ENCODE peak calls at places on chromosomes 12 and 14, in four cellular contexts. H is dorsolateral prefrontal cortex, O is mucosa of descending colon, Y is fibroblast of lung. L is an unnamed sample.

GRCh38 chr14:38261620-38262019 is 5.7 kb upstream of the CLEC14A start:
- DNase-seq in H (no peak), Y (peak), O (no peak), L (no peak)

GRCh38 chr14:77195766-77196165 is 14.2 kb downstream of the TMEM63C start:
- DNase-seq in H (no peak), Y (no peak), O (no peak), L (no peak)

GRCh38 chr12:16555630-16556029 is 50.3 kb downstream of the LMO3 start:
- DNase-seq in O (no peak), H (no peak), Y (peak), L (no peak)

GRCh38 chr14:49879683-49880204 is 13.1 kb upstream of the ARF6 start:
- DNase-seq in Y (peak), O (peak), H (no peak), L (no peak)

GRCh38 chr12:14771651-14772137 is 31.6 kb downstream of the WBP11 start:
- DNase-seq in O (no peak), H (no peak), Y (no peak), L (no peak)

GRCh38 chr12:119615518-119616475 is 22.2 kb downstream of the TMEM233 start:
- DNase-seq in H (no peak), O (no peak), Y (no peak), L (no peak)

GRCh38 chr12:108117163-108117849 is 11.8 kb upstream of the WSCD2 start:
- DNase-seq in Y (no peak), O (no peak), H (no peak), L (no peak)

GRCh38 chr14:33707751-33708150 is 243.1 kb downstream of the EGLN3 start:
- DNase-seq in Y (no peak), H (no peak), O (no peak), L (no peak)

GRCh38 chr12:132554857-132555630 is 55.3 kb downstream of the LRCOL1 start:
- DNase-seq in Y (no peak), O (peak), H (no peak), L (no peak)

GRCh38 chr12:55666508-55666907 is 29.8 kb downstream of the OR10P1 start:
- DNase-seq in H (no peak), O (no peak), Y (no peak), L (no peak)

GRCh38 chr14:58922211-58922940 is 266.1 kb upstream of the DAAM1 start:
- DNase-seq in Y (no peak), H (no peak), O (no peak), L (no peak)

GRCh38 chr12:65074932-65075331 is 46.2 kb downstream of the WIF1 start:
- DNase-seq in O (no peak), Y (no peak), H (no peak), L (no peak)

GRCh38 chr12:26488339-26488738 is 293.0 kb downstream of the SSPN start:
- DNase-seq in O (no peak), H (no peak), Y (no peak), L (no peak)

GRCh38 chr12:79020106-79020505 is 155.5 kb downstream of the SYT1 start:
- DNase-seq in H (no peak), O (no peak), Y (peak), L (no peak)

GRCh38 chr12:65495233-65495632 is 216.8 kb downstream of the MSRB3 start:
- DNase-seq in H (no peak), O (no peak), Y (peak), L (no peak)

GRCh38 chr12:96211989-96212388 is 17.8 kb downstream of the ELK3 start:
- DNase-seq in Y (no peak), O (no peak), H (no peak), L (no peak)

GRCh38 chr14:93199031-93199430 is 7.8 kb downstream of the GON7 start:
- DNase-seq in H (no peak), O (no peak), Y (no peak), L (no peak)

GRCh38 chr12:13173012-13173441 is 23.5 kb upstream of the EMP1 start:
- DNase-seq in Y (peak), H (no peak), O (no peak), L (no peak)

GRCh38 chr12:65821336-65821735 is 2.9 kb upstream of the HMGA2 start:
- DNase-seq in O (no peak), Y (no peak), H (no peak), L (no peak)

GRCh38 chr14:103385994-103386491 is 828 bp downstream of the MARK3 start:
- DNase-seq in Y (no peak), H (peak), O (peak), L (peak)

GRCh38 chr12:20549115-20549719 is 145.9 kb upstream of the SLCO1C1 start:
- DNase-seq in Y (peak), H (no peak), O (peak), L (no peak)

GRCh38 chr12:67764946-67765619 is 116.5 kb downstream of the DYRK2 start:
- DNase-seq in O (no peak), H (no peak), Y (no peak), L (no peak)

GRCh38 chr14:97036096-97036852 is 239.1 kb downstream of the VRK1 start:
- DNase-seq in H (no peak), O (no peak), Y (no peak), L (no peak)

GRCh38 chr14:54025661-54026060 is 69.0 kb upstream of the BMP4 start:
- DNase-seq in O (peak), Y (peak), H (no peak), L (no peak)

GRCh38 chr14:21203470-21204166 is 47.8 kb upstream of the OR5AU1 start:
- DNase-seq in Y (no peak), H (no peak), O (no peak), L (no peak)

GRCh38 chr12:109463776-109464175 is 13.3 kb downstream of the KCTD10 start:
- DNase-seq in O (no peak), H (no peak), Y (no peak), L (no peak)

GRCh38 chr12:32201996-32202395 is 95.3 kb downstream of the BICD1 start:
- DNase-seq in O (peak), H (peak), Y (no peak), L (no peak)

GRCh38 chr14:52789118-52789517 is 2.3 kb downstream of the GNPNAT1 start:
- DNase-seq in Y (no peak), H (no peak), O (no peak), L (no peak)

GRCh38 chr12:57888407-57889157 is 42.1 kb upstream of the CTDSP2 start:
- DNase-seq in O (peak), H (peak), Y (peak), L (no peak)

GRCh38 chr14:79395061-79395460 is 816.2 kb downstream of the DIO2 start:
- DNase-seq in Y (peak), H (no peak), O (no peak), L (no peak)

GRCh38 chr12:16668198-16668597 is 62.2 kb upstream of the LMO3 start:
- DNase-seq in O (no peak), Y (no peak), H (no peak), L (no peak)

GRCh38 chr14:34810028-34810427 is 65.1 kb downstream of the BAZ1A start:
- DNase-seq in Y (no peak), H (no peak), O (no peak), L (no peak)

GRCh38 chr12:124750149-124750656 is 113.5 kb downstream of the SCARB1 start:
- DNase-seq in H (no peak), O (no peak), Y (no peak), L (no peak)

GRCh38 chr14:66046035-66046434 is 440.1 kb upstream of the CCDC196 start:
- DNase-seq in H (no peak), Y (no peak), O (no peak), L (no peak)

GRCh38 chr12:69211172-69211571 is 28.2 kb upstream of the CPSF6 start:
- DNase-seq in Y (no peak), O (no peak), H (no peak), L (no peak)

GRCh38 chr12:124032265-124032886 is 59.4 kb downstream of the ZNF664 start:
- DNase-seq in H (no peak), Y (peak), O (peak), L (no peak)

GRCh38 chr14:90697577-90698206 is 118.5 kb downstream of the TTC7B start:
- DNase-seq in O (peak), Y (peak), H (peak), L (peak)

GRCh38 chr12:120625557-120626419 is 14.6 kb upstream of the CABP1 start:
- DNase-seq in Y (no peak), O (peak), H (no peak), L (no peak)
- TF ChIP-seq CTCF in Y (peak), O (no peak), H (no peak), L (no peak)

GRCh38 chr14:95993768-95994592 is 45.2 kb upstream of the C14orf132 start:
- DNase-seq in Y (peak), O (peak), H (no peak), L (peak)
- TF ChIP-seq CTCF in Y (peak), O (peak), H (peak), L (peak)

GRCh38 chr14:60488175-60488574 is 2.3 kb upstream of the C14orf39 start:
- DNase-seq in O (no peak), H (no peak), Y (no peak), L (no peak)
- TF ChIP-seq CTCF in O (no peak), H (no peak), Y (no peak), L (peak)

GRCh38 chr12:52413787-52414345 is 7.7 kb upstream of the KRT82 start:
- DNase-seq in O (no peak), H (no peak), Y (no peak), L (no peak)
- TF ChIP-seq CTCF in O (no peak), H (no peak), Y (no peak), L (no peak)

DNA sequence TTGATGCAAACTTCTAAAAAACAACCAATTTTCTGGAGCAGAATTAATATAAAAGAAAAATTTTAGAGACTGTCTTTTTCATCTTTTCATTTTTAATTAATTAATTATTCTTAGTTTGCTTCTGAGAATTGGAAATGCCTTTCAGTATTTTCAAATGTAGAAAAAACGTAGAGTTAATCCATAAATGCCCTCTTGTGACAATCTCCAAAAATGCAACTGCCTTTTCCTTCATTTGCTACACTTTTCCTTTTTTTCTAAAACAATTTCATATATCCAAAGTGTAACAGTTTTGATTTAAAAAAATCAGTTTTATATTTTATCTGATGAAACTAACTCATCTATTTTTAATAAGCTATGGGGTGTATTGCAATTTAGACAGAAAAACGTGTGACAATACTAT is 409.3 kb downstream of the PRKD1 start:
- DNase-seq in O (no peak), Y (peak), H (no peak), L (no peak)
- TF ChIP-seq CTCF in O (no peak), Y (peak), H (peak), L (peak)

DNA sequence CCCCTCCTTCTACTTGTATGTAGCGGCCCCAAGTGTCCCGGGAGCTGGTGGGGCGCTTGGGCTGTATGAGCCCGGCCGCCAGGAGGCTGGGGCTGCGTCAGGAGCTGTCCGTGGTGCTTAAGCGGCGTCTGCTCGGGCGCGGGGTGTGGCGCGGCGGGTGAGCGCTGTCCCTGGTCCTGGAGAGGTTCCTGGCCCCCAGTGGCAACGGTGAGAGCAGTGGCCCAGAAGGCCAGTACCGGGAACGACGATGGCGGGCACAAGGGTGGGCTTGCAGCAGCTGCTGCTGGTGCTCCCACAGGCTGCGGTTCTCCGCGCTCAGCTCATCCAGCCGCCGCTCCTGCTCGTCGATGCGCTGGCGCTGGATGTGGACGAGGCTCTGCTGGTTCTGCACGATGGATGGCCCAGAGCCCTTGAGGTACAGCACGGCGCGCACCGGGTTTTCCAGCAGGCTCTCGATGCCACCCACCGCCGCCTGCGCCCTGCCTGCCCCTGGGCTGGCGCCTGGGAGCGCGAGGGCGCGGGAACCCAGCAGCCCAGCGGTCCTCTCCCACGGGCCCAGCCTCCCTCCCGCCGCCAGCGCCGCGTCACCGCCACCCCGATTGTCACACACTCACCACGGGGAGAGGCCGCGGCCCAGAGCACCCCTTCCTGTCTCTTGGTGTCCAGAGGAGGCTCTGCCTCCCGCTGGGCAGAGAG is 41.9 kb upstream of the FKBP4 start:
- DNase-seq in O (peak), H (peak), Y (peak), L (peak)
- TF ChIP-seq CTCF in O (no peak), H (no peak), Y (peak), L (peak)

DNA sequence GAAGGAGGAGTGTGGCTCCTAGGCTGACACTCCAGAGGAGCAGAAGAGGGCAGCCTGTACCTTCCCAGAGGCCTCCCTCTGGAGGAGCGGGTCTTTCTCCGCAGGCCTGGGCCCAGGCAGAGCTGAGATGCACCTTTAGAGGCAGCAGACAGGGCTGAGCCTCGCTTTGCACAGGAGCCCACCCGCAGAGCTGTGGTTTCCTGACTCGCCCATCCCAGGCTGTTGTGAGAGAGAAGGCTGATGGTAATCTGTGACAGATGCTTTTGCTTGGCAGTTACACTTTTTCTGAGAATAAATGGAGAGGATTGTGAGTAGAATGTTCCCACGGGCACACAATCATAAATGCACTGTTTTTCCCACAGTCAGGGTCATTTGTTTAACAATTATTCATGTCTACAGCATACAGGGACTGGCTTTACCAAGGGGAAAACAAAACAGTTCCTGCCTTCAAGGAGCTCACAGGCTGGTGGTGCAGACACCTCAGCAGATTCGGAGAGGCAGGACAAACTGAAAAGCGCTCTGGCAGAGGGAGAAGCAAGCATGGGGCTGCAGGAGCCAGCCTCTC is 13.9 kb downstream of the EVL start:
- DNase-seq in H (no peak), Y (peak), O (peak), L (no peak)
- TF ChIP-seq CTCF in H (no peak), Y (no peak), O (no peak), L (no peak)

DNA sequence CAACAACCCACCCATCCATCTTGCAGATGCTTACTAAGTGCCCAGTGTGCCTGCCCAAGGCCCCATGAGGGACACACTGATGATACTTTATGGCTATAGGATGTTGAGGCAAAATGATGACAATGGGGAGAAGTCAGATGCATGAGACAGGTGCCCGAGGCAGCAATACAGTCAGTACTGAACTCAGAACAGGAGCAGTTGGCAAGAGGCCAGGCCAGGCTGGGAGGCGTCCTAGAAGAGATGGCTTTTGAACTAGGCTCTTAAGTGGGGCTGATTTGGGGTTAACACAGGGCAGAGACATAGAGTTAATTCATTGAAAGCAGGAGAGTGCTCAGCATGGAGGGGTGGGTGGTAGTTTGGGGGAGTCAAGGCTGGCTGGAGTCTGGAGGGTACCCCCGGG is 15.6 kb downstream of the PLBD2 start:
- DNase-seq in H (no peak), Y (no peak), O (no peak), L (no peak)
- TF ChIP-seq CTCF in H (no peak), Y (no peak), O (no peak), L (no peak)